ENCODE peak calls at places on chromosomes 5 and 9, in ten cellular contexts. P is endodermal cell, R is tibial nerve, B is PC-3, U is MM.1S, W is lower leg skin, V is cardiac muscle cell, A is kidney, K is HL-60, T is uterus. J is an unnamed sample.

GRCh38 chr5:71757590-71758543 is 38.8 kb downstream of the CARTPT start:
- DNase-seq in W (no peak), R (peak; percentile 18), K (no peak), B (peak; percentile 72), T (peak; percentile 35), P (peak; percentile 84), A (peak; percentile 79), U (peak; percentile 41), V (peak; percentile 71), J (peak; percentile 29)

GRCh38 chr9:98709968-98710965 is 1.5 kb upstream of the GABBR2 start:
- DNase-seq in P (peak; percentile 81), K (peak; percentile 18), R (no peak), V (peak; percentile 77), B (peak; percentile 40), W (peak; percentile 50), U (no peak), T (no peak), A (no peak), J (no peak)

GRCh38 chr9:133119039-133119438 is 2.0 kb downstream of the RALGDS start:
- DNase-seq in P (no peak), U (no peak), T (no peak), K (no peak), V (no peak), R (no peak), W (no peak), A (peak; percentile 72), B (no peak), J (peak; percentile 55)

GRCh38 chr5:139297439-139298133 is 4.0 kb downstream of the MATR3 start:
- DNase-seq in A (no peak), T (no peak), U (no peak), K (no peak), V (no peak), R (no peak), P (peak; percentile 10), B (no peak), W (no peak), J (no peak)

GRCh38 chr5:416636-416960 is 26.4 kb upstream of the EXOC3 start:
- DNase-seq in V (no peak), W (no peak), P (peak; percentile 35), B (no peak), U (no peak), A (no peak), R (no peak), T (no peak), K (no peak), J (no peak)

GRCh38 chr5:157336423-157336744 is 70.5 kb downstream of the CYFIP2 start:
- DNase-seq in T (no peak), A (no peak), R (no peak), W (no peak), U (no peak), K (no peak), P (no peak), B (no peak), V (no peak), J (no peak)

GRCh38 chr5:138900281-138900965 is 25.3 kb upstream of the LRRTM2 start:
- DNase-seq in W (no peak), V (no peak), B (no peak), A (no peak), U (no peak), K (no peak), P (no peak), R (no peak), T (no peak), J (no peak)

GRCh38 chr9:77589046-77589795 is 58.9 kb downstream of the GNA14 start:
- DNase-seq in W (no peak), R (no peak), K (no peak), T (no peak), V (no peak), B (peak; percentile 95), A (no peak), U (no peak), P (no peak), J (no peak)

GRCh38 chr5:86977808-86978207 is 289.9 kb upstream of the RASA1 start:
- DNase-seq in A (no peak), W (no peak), B (no peak), K (no peak), U (no peak), P (no peak), V (no peak), R (no peak), T (no peak), J (no peak)

GRCh38 chr9:35341585-35341984 is 148.3 kb upstream of the RUSC2 start:
- DNase-seq in U (no peak), R (peak; percentile 16), V (peak; percentile 49), T (peak; percentile 43), P (peak; percentile 68), B (no peak), W (no peak), A (peak; percentile 75), K (no peak), J (peak; percentile 66)

GRCh38 chr9:19720374-19720773 is 68.5 kb downstream of the SLC24A2 start:
- DNase-seq in P (peak; percentile 60), B (peak; percentile 42), W (no peak), A (no peak), V (peak; percentile 88), T (no peak), K (no peak), U (no peak), R (no peak), J (no peak)

DNA sequence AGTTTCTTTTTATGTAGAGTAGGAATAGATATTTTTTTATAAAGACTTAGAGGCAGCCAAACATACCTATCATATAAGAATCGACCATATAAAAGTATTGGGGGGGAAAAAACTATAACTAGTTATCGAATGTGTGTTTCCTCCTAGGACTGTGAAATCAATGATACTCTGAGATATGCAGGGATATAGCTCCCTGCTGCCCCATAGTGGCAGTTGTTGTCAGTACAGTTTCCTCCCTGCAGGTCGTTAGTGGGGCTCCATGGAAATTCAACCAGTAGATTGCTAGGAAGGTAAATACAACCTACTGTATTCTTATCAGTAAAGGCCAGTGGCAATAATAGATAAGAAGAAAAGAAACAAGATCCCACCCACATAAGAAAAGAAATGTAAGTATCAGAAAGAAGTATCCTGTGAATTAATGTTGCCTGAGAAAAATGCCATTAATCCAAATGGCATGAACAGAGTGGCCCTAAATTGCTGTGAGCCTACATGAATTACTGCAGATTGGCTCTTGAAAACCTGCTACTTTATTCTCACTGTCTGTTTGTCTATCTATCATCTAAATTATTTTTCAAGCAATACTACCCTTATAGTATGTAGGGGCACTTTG is 136.9 kb upstream of the FBN2 start:
- DNase-seq in B (peak; percentile 84), W (no peak), K (no peak), R (no peak), P (peak; percentile 89), A (no peak), U (peak; percentile 44), T (peak; percentile 22), V (no peak), J (no peak)
- TF ChIP-seq CTCF in B (peak; percentile 93), W (no peak), K (peak; percentile 54), R (no peak), P (peak; percentile 84), A (peak; percentile 29), U (peak; percentile 81), T (no peak), V (peak; percentile 84), J (peak; percentile 65)

GRCh38 chr5:140926903-140927573 is 939 bp downstream of the PCDHAC1 start:
- DNase-seq in T (no peak), K (no peak), B (peak; percentile 37), P (peak; percentile 84), W (no peak), V (peak; percentile 10), U (no peak), A (peak; percentile 86), R (no peak), J (peak; percentile 16)
- H3K4me3 ChIP-seq in T (peak overlapping the region; percentile 29), K (no peak overlapping the region), B (peak overlapping the region; percentile 91), P (peak overlapping the region; percentile 87), W (peak overlapping the region; percentile 26), V (peak overlapping the region; percentile 26), U (no peak overlapping the region), A (peak overlapping the region; percentile 46), R (peak overlapping the region; percentile 38), J (peak overlapping the region; percentile 64)

DNA sequence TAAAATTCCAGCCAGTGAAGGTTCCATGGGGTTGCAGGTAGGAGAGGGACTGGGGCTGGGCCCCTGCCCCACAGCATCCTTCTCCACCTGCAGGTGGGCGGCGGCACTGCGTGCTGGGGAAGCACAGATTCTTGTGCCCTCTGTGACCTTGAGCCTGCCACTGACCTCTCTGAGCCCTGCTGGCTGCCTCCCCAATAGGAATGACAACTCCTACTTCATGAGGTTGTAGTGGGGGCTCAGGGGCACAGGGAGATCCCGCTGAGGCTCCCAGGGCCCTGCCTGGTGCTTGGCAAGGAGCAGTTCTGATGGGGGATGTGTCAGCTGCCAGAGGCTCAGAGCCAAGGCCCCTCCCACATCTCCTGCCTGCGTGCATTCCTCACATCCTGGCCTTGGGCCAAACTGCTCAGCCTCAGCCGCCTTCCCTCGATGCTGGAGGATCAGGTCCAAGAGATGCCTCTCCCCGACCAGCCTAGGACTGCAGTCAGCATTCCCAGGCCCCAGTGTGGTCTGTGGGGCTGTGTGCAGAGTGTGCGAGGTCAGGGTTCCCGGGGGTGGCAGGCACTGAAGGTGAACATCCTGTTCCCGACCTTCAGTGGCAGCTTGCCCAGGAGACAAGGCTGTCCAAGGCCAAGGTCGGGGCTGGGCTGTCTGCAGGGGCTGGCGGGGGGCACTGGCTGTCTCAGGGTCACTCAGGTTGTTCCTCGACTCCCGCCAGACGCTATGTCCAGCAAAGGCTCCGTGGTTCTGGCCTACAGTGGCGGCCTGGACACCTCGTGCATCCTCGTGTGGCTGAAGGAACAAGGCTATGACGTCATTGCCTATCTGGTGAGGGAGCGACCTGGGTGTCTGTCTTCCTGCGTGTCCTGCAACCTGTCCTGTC is 7.0 kb downstream of the ASS1 start:
- DNase-seq in P (peak; percentile 89), W (peak; percentile 96), A (peak; percentile 96), V (peak; percentile 94), R (peak; percentile 71), B (peak; percentile 84), U (no peak), K (no peak), T (peak; percentile 93), J (peak; percentile 84)
- TF ChIP-seq CTCF in P (peak; percentile 84), W (no peak), A (peak; percentile 14), V (peak; percentile 68), R (peak; percentile 61), B (peak; percentile 69), U (peak; percentile 52), K (peak; percentile 31), T (peak; percentile 39), J (peak; percentile 60)

GRCh38 chr5:164341056-164341619 is 835.7 kb downstream of the MAT2B start:
- DNase-seq in U (no peak), R (no peak), P (no peak), T (no peak), A (no peak), K (no peak), B (no peak), W (no peak), V (no peak), J (no peak)

GRCh38 chr5:164332349-164333196 is 827.2 kb downstream of the MAT2B start:
- DNase-seq in T (no peak), V (no peak), K (no peak), R (no peak), U (no peak), P (no peak), B (no peak), W (no peak), A (no peak), J (no peak)

GRCh38 chr5:164336906-164337305 is 831.5 kb downstream of the MAT2B start:
- DNase-seq in R (no peak), W (no peak), P (no peak), V (no peak), B (no peak), A (no peak), T (no peak), U (no peak), K (no peak), J (no peak)

GRCh38 chr5:164336276-164336675 is 830.9 kb downstream of the MAT2B start:
- DNase-seq in T (no peak), V (no peak), R (no peak), B (no peak), U (no peak), K (no peak), W (no peak), A (no peak), P (no peak), J (no peak)

GRCh38 chr5:164335837-164336236 is 830.4 kb downstream of the MAT2B start:
- DNase-seq in A (no peak), B (peak; percentile 60), T (no peak), K (no peak), R (no peak), V (no peak), P (no peak), W (no peak), U (no peak), J (no peak)
- H3K4me3 ChIP-seq in A (no peak overlapping the region), B (no peak overlapping the region), T (no peak overlapping the region), K (no peak overlapping the region), R (no peak overlapping the region), V (no peak overlapping the region), P (no peak overlapping the region), W (no peak overlapping the region), U (no peak overlapping the region), J (no peak overlapping the region)

J was measured in left ventricle myocardium inferior.